ENCODE peak calls at places on chromosome 3, in eight cellular contexts. One of them, this sample, is unnamed.

GRCh38 chr3:13536832-13537231 is 12.1 kb upstream of the FBLN2 start:
- DNase-seq in cardiac muscle cell: peak
- DNase-seq in frontal cortex: no peak
- DNase-seq in NCI-H1105: no peak
- DNase-seq in AG09309: no peak
- DNase-seq in mesendoderm: peak
- DNase-seq in brain pericyte: no peak
- DNase-seq in stimulated activated CD8-positive, alpha-beta memory T cell treated with anti-CD3 and anti-CD28 coated beads, Interleukin-15, amount 100 ng/mL, for 4 hours: no peak
- DNase-seq in this sample: no peak

GRCh38 chr3:149203758-149204157 is 17.9 kb downstream of the CP start:
- DNase-seq in mesendoderm: no peak
- DNase-seq in AG09309: no peak
- DNase-seq in frontal cortex: no peak
- DNase-seq in NCI-H1105: no peak
- DNase-seq in stimulated activated CD8-positive, alpha-beta memory T cell treated with anti-CD3 and anti-CD28 coated beads, Interleukin-15, amount 100 ng/mL, for 4 hours: no peak
- DNase-seq in brain pericyte: no peak
- DNase-seq in cardiac muscle cell: no peak
- DNase-seq in this sample: no peak

GRCh38 chr3:50675179-50676030 is 678 bp downstream of the DOCK3 start:
- DNase-seq in stimulated activated CD8-positive, alpha-beta memory T cell treated with anti-CD3 and anti-CD28 coated beads, Interleukin-15, amount 100 ng/mL, for 4 hours: peak
- DNase-seq in brain pericyte: no peak
- DNase-seq in NCI-H1105: no peak
- DNase-seq in AG09309: no peak
- DNase-seq in cardiac muscle cell: no peak
- DNase-seq in mesendoderm: peak
- DNase-seq in frontal cortex: peak
- DNase-seq in this sample: peak

GRCh38 chr3:144324061-144324460 is 352.4 kb downstream of the DIPK2A start:
- DNase-seq in stimulated activated CD8-positive, alpha-beta memory T cell treated with anti-CD3 and anti-CD28 coated beads, Interleukin-15, amount 100 ng/mL, for 4 hours: no peak
- DNase-seq in cardiac muscle cell: no peak
- DNase-seq in brain pericyte: no peak
- DNase-seq in mesendoderm: no peak
- DNase-seq in NCI-H1105: no peak
- DNase-seq in frontal cortex: no peak
- DNase-seq in AG09309: no peak
- DNase-seq in this sample: no peak

GRCh38 chr3:99240700-99241099 is 339.2 kb upstream of the DCBLD2 start:
- DNase-seq in frontal cortex: no peak
- DNase-seq in NCI-H1105: no peak
- DNase-seq in cardiac muscle cell: no peak
- DNase-seq in mesendoderm: no peak
- DNase-seq in AG09309: no peak
- DNase-seq in stimulated activated CD8-positive, alpha-beta memory T cell treated with anti-CD3 and anti-CD28 coated beads, Interleukin-15, amount 100 ng/mL, for 4 hours: no peak
- DNase-seq in brain pericyte: no peak
- DNase-seq in this sample: no peak

GRCh38 chr3:13023251-13024055 is 49.8 kb downstream of the IQSEC1 start:
- DNase-seq in AG09309: no peak
- DNase-seq in frontal cortex: no peak
- DNase-seq in mesendoderm: no peak
- DNase-seq in NCI-H1105: no peak
- DNase-seq in brain pericyte: no peak
- DNase-seq in stimulated activated CD8-positive, alpha-beta memory T cell treated with anti-CD3 and anti-CD28 coated beads, Interleukin-15, amount 100 ng/mL, for 4 hours: no peak
- DNase-seq in cardiac muscle cell: no peak
- DNase-seq in this sample: peak

GRCh38 chr3:55624238-55624637 is 137.1 kb upstream of the WNT5A start:
- DNase-seq in mesendoderm: no peak
- DNase-seq in frontal cortex: no peak
- DNase-seq in stimulated activated CD8-positive, alpha-beta memory T cell treated with anti-CD3 and anti-CD28 coated beads, Interleukin-15, amount 100 ng/mL, for 4 hours: no peak
- DNase-seq in NCI-H1105: no peak
- DNase-seq in AG09309: no peak
- DNase-seq in cardiac muscle cell: no peak
- DNase-seq in brain pericyte: no peak
- DNase-seq in this sample: no peak

GRCh38 chr3:186360779-186361178 is 1.3 kb downstream of the DGKG start:
- DNase-seq in brain pericyte: no peak
- DNase-seq in cardiac muscle cell: no peak
- DNase-seq in stimulated activated CD8-positive, alpha-beta memory T cell treated with anti-CD3 and anti-CD28 coated beads, Interleukin-15, amount 100 ng/mL, for 4 hours: no peak
- DNase-seq in NCI-H1105: peak
- DNase-seq in mesendoderm: peak
- DNase-seq in frontal cortex: peak
- DNase-seq in AG09309: no peak
- DNase-seq in this sample: peak

GRCh38 chr3:32453346-32453745 is 49.3 kb downstream of the CMTM6 start:
- DNase-seq in brain pericyte: peak
- DNase-seq in cardiac muscle cell: peak
- DNase-seq in NCI-H1105: no peak
- DNase-seq in mesendoderm: no peak
- DNase-seq in AG09309: peak
- DNase-seq in stimulated activated CD8-positive, alpha-beta memory T cell treated with anti-CD3 and anti-CD28 coated beads, Interleukin-15, amount 100 ng/mL, for 4 hours: no peak
- DNase-seq in frontal cortex: no peak
- DNase-seq in this sample: no peak

GRCh38 chr3:60829058-60829457 is 422.2 kb downstream of the FHIT start:
- DNase-seq in cardiac muscle cell: no peak
- DNase-seq in frontal cortex: no peak
- DNase-seq in NCI-H1105: no peak
- DNase-seq in AG09309: no peak
- DNase-seq in brain pericyte: no peak
- DNase-seq in stimulated activated CD8-positive, alpha-beta memory T cell treated with anti-CD3 and anti-CD28 coated beads, Interleukin-15, amount 100 ng/mL, for 4 hours: no peak
- DNase-seq in mesendoderm: no peak
- DNase-seq in this sample: no peak

GRCh38 chr3:191066669-191067068 is 132.4 kb upstream of the OSTN start:
- DNase-seq in AG09309: no peak
- DNase-seq in frontal cortex: no peak
- DNase-seq in stimulated activated CD8-positive, alpha-beta memory T cell treated with anti-CD3 and anti-CD28 coated beads, Interleukin-15, amount 100 ng/mL, for 4 hours: no peak
- DNase-seq in mesendoderm: no peak
- DNase-seq in cardiac muscle cell: peak
- DNase-seq in NCI-H1105: no peak
- DNase-seq in brain pericyte: no peak
- DNase-seq in this sample: no peak

GRCh38 chr3:10680796-10681195 is 135.2 kb upstream of the SLC6A11 start:
- DNase-seq in cardiac muscle cell: no peak
- DNase-seq in mesendoderm: no peak
- DNase-seq in stimulated activated CD8-positive, alpha-beta memory T cell treated with anti-CD3 and anti-CD28 coated beads, Interleukin-15, amount 100 ng/mL, for 4 hours: no peak
- DNase-seq in brain pericyte: no peak
- DNase-seq in NCI-H1105: no peak
- DNase-seq in AG09309: no peak
- DNase-seq in frontal cortex: no peak
- DNase-seq in this sample: no peak

GRCh38 chr3:74631771-74632170 is 17.3 kb upstream of the CNTN3 start:
- DNase-seq in cardiac muscle cell: no peak
- DNase-seq in brain pericyte: no peak
- DNase-seq in AG09309: no peak
- DNase-seq in stimulated activated CD8-positive, alpha-beta memory T cell treated with anti-CD3 and anti-CD28 coated beads, Interleukin-15, amount 100 ng/mL, for 4 hours: no peak
- DNase-seq in frontal cortex: no peak
- DNase-seq in NCI-H1105: no peak
- DNase-seq in mesendoderm: no peak
- DNase-seq in this sample: no peak

GRCh38 chr3:107590786-107591185 is 68.0 kb downstream of the BBX start:
- DNase-seq in cardiac muscle cell: no peak
- DNase-seq in stimulated activated CD8-positive, alpha-beta memory T cell treated with anti-CD3 and anti-CD28 coated beads, Interleukin-15, amount 100 ng/mL, for 4 hours: no peak
- DNase-seq in frontal cortex: no peak
- DNase-seq in brain pericyte: no peak
- DNase-seq in AG09309: no peak
- DNase-seq in NCI-H1105: no peak
- DNase-seq in mesendoderm: no peak
- DNase-seq in this sample: no peak

GRCh38 chr3:189908646-189909045 is 212.1 kb downstream of the P3H2 start:
- DNase-seq in mesendoderm: peak
- DNase-seq in NCI-H1105: no peak
- DNase-seq in stimulated activated CD8-positive, alpha-beta memory T cell treated with anti-CD3 and anti-CD28 coated beads, Interleukin-15, amount 100 ng/mL, for 4 hours: no peak
- DNase-seq in frontal cortex: no peak
- DNase-seq in brain pericyte: no peak
- DNase-seq in AG09309: no peak
- DNase-seq in cardiac muscle cell: peak
- DNase-seq in this sample: no peak

GRCh38 chr3:195511136-195511535 is 32.0 kb downstream of the PPP1R2 start:
- DNase-seq in AG09309: no peak
- DNase-seq in frontal cortex: no peak
- DNase-seq in brain pericyte: no peak
- DNase-seq in stimulated activated CD8-positive, alpha-beta memory T cell treated with anti-CD3 and anti-CD28 coated beads, Interleukin-15, amount 100 ng/mL, for 4 hours: no peak
- DNase-seq in NCI-H1105: no peak
- DNase-seq in cardiac muscle cell: no peak
- DNase-seq in mesendoderm: no peak
- DNase-seq in this sample: no peak

GRCh38 chr3:173584834-173585831 is 187.6 kb downstream of the NLGN1 start:
- DNase-seq in NCI-H1105: peak
- DNase-seq in stimulated activated CD8-positive, alpha-beta memory T cell treated with anti-CD3 and anti-CD28 coated beads, Interleukin-15, amount 100 ng/mL, for 4 hours: no peak
- DNase-seq in frontal cortex: peak
- DNase-seq in cardiac muscle cell: peak
- DNase-seq in brain pericyte: peak
- DNase-seq in AG09309: no peak
- DNase-seq in mesendoderm: peak
- DNase-seq in this sample: no peak

GRCh38 chr3:166052440-166052839 is 215.2 kb upstream of the BCHE start:
- DNase-seq in AG09309: no peak
- DNase-seq in brain pericyte: no peak
- DNase-seq in stimulated activated CD8-positive, alpha-beta memory T cell treated with anti-CD3 and anti-CD28 coated beads, Interleukin-15, amount 100 ng/mL, for 4 hours: no peak
- DNase-seq in frontal cortex: no peak
- DNase-seq in mesendoderm: peak
- DNase-seq in cardiac muscle cell: no peak
- DNase-seq in NCI-H1105: no peak
- DNase-seq in this sample: no peak

GRCh38 chr3:39910135-39910534 is 100.7 kb downstream of the MYRIP start:
- DNase-seq in AG09309: no peak
- DNase-seq in mesendoderm: no peak
- DNase-seq in cardiac muscle cell: no peak
- DNase-seq in NCI-H1105: no peak
- DNase-seq in frontal cortex: no peak
- DNase-seq in brain pericyte: no peak
- DNase-seq in stimulated activated CD8-positive, alpha-beta memory T cell treated with anti-CD3 and anti-CD28 coated beads, Interleukin-15, amount 100 ng/mL, for 4 hours: no peak
- DNase-seq in this sample: no peak

GRCh38 chr3:8506611-8507061 is 5.0 kb downstream of the LMCD1 start:
- DNase-seq in frontal cortex: no peak
- DNase-seq in brain pericyte: no peak
- DNase-seq in mesendoderm: no peak
- DNase-seq in NCI-H1105: no peak
- DNase-seq in AG09309: no peak
- DNase-seq in cardiac muscle cell: no peak
- DNase-seq in stimulated activated CD8-positive, alpha-beta memory T cell treated with anti-CD3 and anti-CD28 coated beads, Interleukin-15, amount 100 ng/mL, for 4 hours: no peak
- DNase-seq in this sample: no peak

GRCh38 chr3:153628591-153628990 is 466.6 kb downstream of the RAP2B start:
- DNase-seq in AG09309: no peak
- DNase-seq in cardiac muscle cell: peak
- DNase-seq in brain pericyte: no peak
- DNase-seq in NCI-H1105: no peak
- DNase-seq in frontal cortex: no peak
- DNase-seq in stimulated activated CD8-positive, alpha-beta memory T cell treated with anti-CD3 and anti-CD28 coated beads, Interleukin-15, amount 100 ng/mL, for 4 hours: no peak
- DNase-seq in mesendoderm: no peak
- DNase-seq in this sample: no peak

GRCh38 chr3:136343873-136344281 is 93.7 kb downstream of the PCCB start:
- DNase-seq in frontal cortex: peak
- DNase-seq in mesendoderm: peak
- DNase-seq in brain pericyte: peak
- DNase-seq in cardiac muscle cell: peak
- DNase-seq in AG09309: peak
- DNase-seq in NCI-H1105: peak
- DNase-seq in stimulated activated CD8-positive, alpha-beta memory T cell treated with anti-CD3 and anti-CD28 coated beads, Interleukin-15, amount 100 ng/mL, for 4 hours: no peak
- DNase-seq in this sample: no peak

GRCh38 chr3:150737874-150738679 is 24.9 kb downstream of the SIAH2 start:
- DNase-seq in brain pericyte: no peak
- DNase-seq in cardiac muscle cell: peak
- DNase-seq in mesendoderm: peak
- DNase-seq in AG09309: no peak
- DNase-seq in stimulated activated CD8-positive, alpha-beta memory T cell treated with anti-CD3 and anti-CD28 coated beads, Interleukin-15, amount 100 ng/mL, for 4 hours: no peak
- DNase-seq in NCI-H1105: no peak
- DNase-seq in frontal cortex: no peak
- DNase-seq in this sample: no peak

GRCh38 chr3:115615451-115615850 is 7.9 kb upstream of the GAP43 start:
- DNase-seq in cardiac muscle cell: no peak
- DNase-seq in brain pericyte: no peak
- DNase-seq in AG09309: no peak
- DNase-seq in frontal cortex: no peak
- DNase-seq in mesendoderm: no peak
- DNase-seq in NCI-H1105: no peak
- DNase-seq in stimulated activated CD8-positive, alpha-beta memory T cell treated with anti-CD3 and anti-CD28 coated beads, Interleukin-15, amount 100 ng/mL, for 4 hours: no peak
- DNase-seq in this sample: no peak

GRCh38 chr3:51389423-51390183 is 1.5 kb upstream of the RBM15B start:
- DNase-seq in cardiac muscle cell: peak
- DNase-seq in mesendoderm: peak
- DNase-seq in brain pericyte: no peak
- DNase-seq in NCI-H1105: peak
- DNase-seq in stimulated activated CD8-positive, alpha-beta memory T cell treated with anti-CD3 and anti-CD28 coated beads, Interleukin-15, amount 100 ng/mL, for 4 hours: no peak
- DNase-seq in frontal cortex: peak
- DNase-seq in AG09309: no peak
- DNase-seq in this sample: peak

GRCh38 chr3:116302087-116302747 is 143.1 kb downstream of the LSAMP start:
- DNase-seq in brain pericyte: peak
- DNase-seq in AG09309: no peak
- DNase-seq in frontal cortex: no peak
- DNase-seq in NCI-H1105: no peak
- DNase-seq in stimulated activated CD8-positive, alpha-beta memory T cell treated with anti-CD3 and anti-CD28 coated beads, Interleukin-15, amount 100 ng/mL, for 4 hours: no peak
- DNase-seq in mesendoderm: no peak
- DNase-seq in cardiac muscle cell: peak
- DNase-seq in this sample: no peak

GRCh38 chr3:45479627-45480026 is 91.3 kb downstream of the LARS2 start:
- DNase-seq in mesendoderm: peak
- DNase-seq in cardiac muscle cell: peak
- DNase-seq in NCI-H1105: no peak
- DNase-seq in AG09309: peak
- DNase-seq in brain pericyte: no peak
- DNase-seq in stimulated activated CD8-positive, alpha-beta memory T cell treated with anti-CD3 and anti-CD28 coated beads, Interleukin-15, amount 100 ng/mL, for 4 hours: no peak
- DNase-seq in frontal cortex: no peak
- DNase-seq in this sample: no peak

GRCh38 chr3:13292371-13292770 is 127.8 kb downstream of the NUP210 start:
- DNase-seq in AG09309: no peak
- DNase-seq in cardiac muscle cell: no peak
- DNase-seq in brain pericyte: no peak
- DNase-seq in NCI-H1105: no peak
- DNase-seq in stimulated activated CD8-positive, alpha-beta memory T cell treated with anti-CD3 and anti-CD28 coated beads, Interleukin-15, amount 100 ng/mL, for 4 hours: no peak
- DNase-seq in frontal cortex: no peak
- DNase-seq in mesendoderm: no peak
- DNase-seq in this sample: no peak

GRCh38 chr3:69941439-69942176 is 57.9 kb upstream of the SAMMSON start:
- DNase-seq in frontal cortex: no peak
- DNase-seq in NCI-H1105: no peak
- DNase-seq in AG09309: no peak
- DNase-seq in stimulated activated CD8-positive, alpha-beta memory T cell treated with anti-CD3 and anti-CD28 coated beads, Interleukin-15, amount 100 ng/mL, for 4 hours: no peak
- DNase-seq in mesendoderm: no peak
- DNase-seq in cardiac muscle cell: no peak
- DNase-seq in brain pericyte: no peak
- DNase-seq in this sample: no peak

This sample was measured in WERI-Rb-1.